ENCODE peak calls at places on chromosomes 16 and 17, in nine cellular contexts. U is activated CD4-positive, CD25-positive, alpha-beta regulatory T cell; L is stimulated activated CD4-positive, alpha-beta T cell treated with anti-CD3 and anti-CD28 coated beads, Interleukin-1b, Interleukin-23, amount 100 ng/mL, for 24 hours; I is heart right ventricle; N is retinal pigment epithelial cell; K is SJSA1; Z is left lung; A is endodermal cell; M is NCI-H1417. J is an unnamed sample.

GRCh38 chr16:10738231-10739077 is 5.2 kb upstream of the NUBP1 start:
- DNase-seq in I (peak; percentile 84), K (peak; percentile 70), U (no peak), L (no peak), Z (peak; percentile 71), N (no peak), A (no peak), M (no peak), J (peak; percentile 88)

GRCh38 chr17:19579867-19580565 is 46.4 kb downstream of the SLC47A1 start:
- DNase-seq in I (peak; percentile 17), A (peak; percentile 72), K (no peak), M (no peak), N (no peak), L (no peak), Z (no peak), U (no peak), J (no peak)

GRCh38 chr16:84055801-84056634 is 13.4 kb upstream of the SLC38A8 start:
- DNase-seq in I (no peak), L (no peak), Z (no peak), U (no peak), K (no peak), M (no peak), N (no peak), A (no peak), J (no peak)

GRCh38 chr17:72254808-72255449 is 134.1 kb downstream of the SOX9 start:
- DNase-seq in Z (no peak), L (no peak), M (no peak), U (no peak), A (no peak), I (no peak), N (no peak), K (no peak), J (no peak)

GRCh38 chr16:86387461-86388440 is 122.6 kb upstream of the FOXF1 start:
- DNase-seq in I (no peak), A (no peak), L (no peak), K (peak; percentile 98), N (peak; percentile 43), Z (no peak), U (no peak), M (no peak), J (no peak)

GRCh38 chr16:75491876-75492275 is 3.4 kb downstream of the CHST6 start:
- DNase-seq in Z (no peak), N (no peak), L (no peak), I (no peak), M (peak; percentile 23), K (no peak), A (peak; percentile 76), U (no peak), J (no peak)

GRCh38 chr16:50653056-50653455 is 28.1 kb downstream of the SNX20 start:
- DNase-seq in A (no peak), U (no peak), I (no peak), Z (no peak), K (no peak), N (no peak), M (no peak), L (no peak), J (no peak)

GRCh38 chr16:67848118-67848517 is 625 bp upstream of the CENPT start:
- DNase-seq in M (no peak), K (no peak), A (no peak), I (no peak), N (no peak), L (no peak), U (no peak), Z (no peak), J (no peak)

GRCh38 chr16:30651124-30652004 is 604 bp downstream of the PRR14 start:
- DNase-seq in K (peak; percentile 74), M (peak; percentile 73), Z (peak; percentile 72), A (peak; percentile 85), U (peak; percentile 52), N (no peak), I (peak; percentile 74), L (peak; percentile 54), J (peak; percentile 71)

GRCh38 chr17:41588126-41588810 is 1.6 kb upstream of the KRT14 start:
- DNase-seq in L (no peak), K (no peak), Z (no peak), M (no peak), U (no peak), N (no peak), I (no peak), A (no peak), J (no peak)

GRCh38 chr17:66447159-66447558 is 144.7 kb downstream of the PRKCA start:
- DNase-seq in K (no peak), M (no peak), A (no peak), Z (no peak), I (no peak), U (no peak), N (no peak), L (no peak), J (no peak)

GRCh38 chr17:876272-876671 is 94.1 kb downstream of the MRM3 start:
- DNase-seq in Z (no peak), U (no peak), M (no peak), N (no peak), I (no peak), K (no peak), A (no peak), L (no peak), J (no peak)